ENCODE peak calls at places on chromosomes 12 and 14, in seven cellular contexts. R, Q, P, H, U, N and Z are unnamed samples.

GRCh38 chr14:93375673-93376156 is 28.7 kb downstream of the COX8C start:
- DNase-seq in R (no peak), Q (no peak), P (no peak), H (no peak), U (no peak), N (no peak), Z (no peak)

GRCh38 chr14:98984719-98985041 is 287.3 kb downstream of the BCL11B start:
- DNase-seq in R (peak), Q (no peak), P (no peak), H (no peak), U (peak), N (no peak), Z (no peak)

GRCh38 chr12:27772328-27773049 is 7.5 kb upstream of the KLHL42 start:
- DNase-seq in R (no peak), Q (no peak), P (no peak), H (no peak), U (no peak), N (no peak), Z (no peak)

GRCh38 chr12:12503384-12504078 is 59.1 kb downstream of the DUSP16 start:
- DNase-seq in R (peak), Q (no peak), P (no peak), H (no peak), U (peak), N (no peak), Z (no peak)

GRCh38 chr12:112685321-112685720 is 106.2 kb upstream of the RPH3A start:
- DNase-seq in R (no peak), Q (peak), P (no peak), H (no peak), U (no peak), N (no peak), Z (no peak)

GRCh38 chr12:6361834-6362233 is 13.5 kb downstream of the SCNN1A start:
- DNase-seq in R (peak), Q (peak), P (no peak), H (no peak), U (no peak), N (no peak), Z (peak)

GRCh38 chr14:103329421-103330347 is 4.4 kb upstream of the EIF5 start:
- DNase-seq in R (no peak), Q (peak), P (peak), H (peak), U (no peak), N (no peak), Z (peak)

GRCh38 chr12:53974084-53975018 is at the start of gene HOTAIR:
- DNase-seq in R (peak), Q (peak), P (peak), H (no peak), U (no peak), N (no peak), Z (peak)

GRCh38 chr14:96105921-96106441 is 66.8 kb downstream of the C14orf132 start:
- DNase-seq in R (no peak), Q (peak), P (peak), H (no peak), U (no peak), N (no peak), Z (peak)

GRCh38 chr12:66119229-66119869 is 11.2 kb downstream of the LLPH start:
- DNase-seq in R (no peak), Q (no peak), P (no peak), H (peak), U (no peak), N (no peak), Z (no peak)

GRCh38 chr12:62123721-62124203 is 136.4 kb upstream of the USP15 start:
- DNase-seq in R (peak), Q (peak), P (peak), H (peak), U (no peak), N (peak), Z (no peak)

GRCh38 chr14:89486505-89486904 is 69.5 kb upstream of the FOXN3 start:
- DNase-seq in R (no peak), Q (no peak), P (no peak), H (no peak), U (no peak), N (no peak), Z (no peak)

GRCh38 chr14:101194356-101195308 is 291.1 kb upstream of the RTL1 start:
- DNase-seq in R (no peak), Q (no peak), P (no peak), H (no peak), U (no peak), N (peak), Z (peak)

GRCh38 chr12:132429932-132430643 is 59.9 kb upstream of the FBRSL1 start:
- DNase-seq in R (peak), Q (peak), P (peak), H (no peak), U (peak), N (peak), Z (peak)